ENCODE peak calls at places on chromosomes 7 and 10, in eight cellular contexts. T is mesothelial cell of epicardium, O is pancreas, A is natural killer cell, V is AG09309, R is astrocyte of the spinal cord, Q is OCI-LY7, M is WTC11. K is an unnamed sample.

GRCh38 chr7:84190016-84190705 is 4.4 kb downstream of the SEMA3A start:
- DNase-seq in M (no peak), R (peak), O (no peak), A (no peak), V (peak), Q (no peak), T (no peak), K (no peak)

GRCh38 chr7:4659551-4660286 is 22.4 kb upstream of the FOXK1 start:
- DNase-seq in R (no peak), Q (peak), M (peak), T (no peak), A (no peak), V (no peak), O (no peak), K (no peak)

GRCh38 chr7:74194686-74195085 is 15.1 kb upstream of the LAT2 start:
- DNase-seq in V (no peak), A (no peak), O (no peak), M (no peak), T (no peak), R (no peak), Q (no peak), K (no peak)

GRCh38 chr7:158186406-158186805 is 401.2 kb downstream of the PTPRN2 start:
- DNase-seq in T (no peak), O (no peak), M (no peak), Q (no peak), V (no peak), R (no peak), A (no peak), K (no peak)

GRCh38 chr7:124085168-124085567 is 52.3 kb upstream of the TMEM229A start:
- DNase-seq in A (no peak), R (peak), M (no peak), T (no peak), Q (no peak), O (peak), V (no peak), K (peak)

GRCh38 chr7:159192013-159192412 is 47.3 kb upstream of the VIPR2 start:
- DNase-seq in V (no peak), Q (no peak), R (no peak), T (no peak), M (no peak), O (no peak), A (no peak), K (no peak)

GRCh38 chr7:150953061-150953997 is 24.8 kb downstream of the KCNH2 start:
- DNase-seq in R (no peak), V (no peak), T (no peak), O (no peak), Q (no peak), M (no peak), A (no peak), K (no peak)

GRCh38 chr7:28071570-28071969 is 109.0 kb downstream of the JAZF1 start:
- DNase-seq in V (no peak), A (no peak), M (no peak), T (no peak), O (no peak), R (no peak), Q (no peak), K (no peak)

GRCh38 chr10:61939575-61940301 is 38.2 kb downstream of the ARID5B start:
- DNase-seq in R (peak), M (no peak), T (no peak), V (peak), Q (no peak), A (no peak), O (no peak), K (no peak)

GRCh38 chr7:140475747-140476333 is 3.5 kb downstream of the MKRN1 start:
- DNase-seq in T (no peak), A (no peak), M (no peak), Q (peak), R (peak), O (peak), V (peak), K (peak)

GRCh38 chr10:4316166-4316810 is 509.7 kb upstream of the AKR1E2 start:
- DNase-seq in V (peak), T (no peak), R (peak), Q (no peak), A (no peak), O (no peak), M (no peak), K (no peak)

GRCh38 chr10:81248846-81249245 is 626.1 kb upstream of the NRG3 start:
- DNase-seq in A (no peak), V (no peak), O (no peak), Q (no peak), M (no peak), R (peak), T (no peak), K (no peak)

GRCh38 chr10:317219-317868 is 182.1 kb downstream of the ZMYND11 start:
- DNase-seq in A (no peak), Q (peak), V (peak), T (no peak), O (no peak), M (no peak), R (peak), K (no peak)

GRCh38 chr7:141145630-141145982 is 71.7 kb downstream of the TMEM178B start:
- DNase-seq in Q (no peak), T (no peak), O (no peak), A (no peak), M (no peak), R (no peak), V (no peak), K (no peak)

GRCh38 chr7:43454936-43455518 is 127.9 kb upstream of the STK17A start:
- DNase-seq in V (no peak), M (no peak), O (no peak), A (no peak), Q (peak), R (peak), T (no peak), K (peak)

GRCh38 chr10:119663866-119664698 is 12.9 kb downstream of the BAG3 start:
- DNase-seq in O (no peak), T (no peak), V (no peak), R (no peak), Q (no peak), A (no peak), M (no peak), K (no peak)

GRCh38 chr10:101611096-101611495 is 23.0 kb downstream of the DPCD start:
- DNase-seq in R (no peak), M (no peak), V (no peak), A (no peak), O (no peak), Q (no peak), T (no peak), K (no peak)

GRCh38 chr7:17139081-17139480 is 159.4 kb upstream of the AHR start:
- DNase-seq in V (no peak), A (no peak), O (no peak), R (no peak), M (no peak), T (no peak), Q (no peak), K (peak)

GRCh38 chr7:116443101-116443523 is 56.4 kb upstream of the CAV2 start:
- DNase-seq in M (no peak), V (peak), O (no peak), R (peak), A (no peak), T (no peak), Q (no peak), K (peak)

GRCh38 chr7:24812313-24812945 is 55.2 kb upstream of the GSDME start:
- DNase-seq in T (peak), V (no peak), A (peak), Q (peak), R (peak), M (peak), O (peak), K (peak)

GRCh38 chr10:56240471-56240870 is 120.6 kb downstream of the ZWINT start:
- DNase-seq in O (no peak), R (no peak), T (no peak), V (no peak), Q (no peak), A (no peak), M (no peak), K (no peak)

GRCh38 chr7:5690931-5691461 is 90.5 kb downstream of the RNF216 start:
- DNase-seq in V (no peak), Q (no peak), R (peak), T (no peak), M (no peak), A (no peak), O (no peak), K (no peak)

GRCh38 chr7:38796636-38797501 is 112.1 kb downstream of the VPS41 start:
- DNase-seq in O (peak), A (peak), M (peak), R (peak), Q (peak), V (peak), T (peak), K (peak)

GRCh38 chr10:125027889-125028288 is 86.0 kb downstream of the ZRANB1 start:
- DNase-seq in A (no peak), M (no peak), R (no peak), O (no peak), V (no peak), T (no peak), Q (no peak), K (no peak)

GRCh38 chr7:117225536-117225935 is 97.3 kb downstream of the WNT2 start:
- DNase-seq in A (no peak), V (no peak), M (no peak), R (no peak), O (no peak), Q (no peak), T (no peak), K (no peak)

GRCh38 chr7:2260820-2261219 is 18.8 kb downstream of the NUDT1 start:
- DNase-seq in T (peak), V (no peak), M (no peak), R (no peak), A (no peak), Q (no peak), O (no peak), K (peak)

GRCh38 chr10:31940839-31941653 is 12.4 kb upstream of the ARHGAP12 start:
- DNase-seq in R (peak), O (no peak), A (no peak), T (no peak), Q (peak), V (peak), M (no peak), K (peak)

GRCh38 chr7:132569884-132570614 is 6.2 kb downstream of the PLXNA4 start:
- DNase-seq in V (no peak), M (no peak), R (no peak), A (no peak), Q (no peak), O (no peak), T (no peak), K (no peak)

DNA sequence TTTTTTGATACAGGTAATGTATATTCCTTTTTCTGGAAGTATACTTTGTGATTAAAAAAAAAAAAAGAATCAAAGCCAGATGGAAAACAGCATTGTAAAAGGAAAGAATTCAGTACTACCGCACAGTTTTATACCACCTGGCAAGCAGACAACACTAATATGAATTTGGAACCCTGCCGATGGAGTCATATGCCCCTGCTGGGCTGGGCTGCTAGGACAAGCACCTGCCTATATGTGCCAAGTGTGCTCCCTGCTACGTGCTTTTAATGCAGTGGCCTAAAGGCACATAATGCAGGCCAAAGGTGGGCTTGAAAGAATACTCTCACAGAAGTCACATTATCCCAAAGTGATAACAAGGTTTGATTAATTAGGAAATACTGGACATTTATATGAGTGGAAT is 29.8 kb upstream of the WAC start:
- DNase-seq in V (peak), T (no peak), O (peak), R (peak), M (no peak), Q (no peak), A (no peak), K (peak)
- TF ChIP-seq CTCF in V (no peak), T (no peak), O (no peak), R (no peak), M (no peak), Q (no peak), A (no peak), K (no peak)

GRCh38 chr10:16916496-16916895 is 99.3 kb upstream of the RSU1 start:
- DNase-seq in V (no peak), T (no peak), O (no peak), Q (no peak), R (no peak), M (no peak), A (no peak), K (no peak)
- TF ChIP-seq CTCF in V (no peak), T (peak), O (no peak), Q (no peak), R (no peak), M (no peak), A (no peak), K (no peak)

GRCh38 chr10:131621784-131622624 is 278.8 kb upstream of the PPP2R2D start:
- DNase-seq in O (no peak), V (no peak), Q (no peak), T (no peak), R (no peak), A (no peak), M (no peak), K (peak)
- TF ChIP-seq CTCF in O (no peak), V (no peak), Q (no peak), T (no peak), R (no peak), A (no peak), M (no peak), K (no peak)

GRCh38 chr10:116524736-116525135 is 21.0 kb upstream of the PNLIP start:
- DNase-seq in A (no peak), T (no peak), Q (no peak), O (no peak), M (no peak), R (no peak), V (no peak), K (no peak)

GRCh38 chr10:116526219-116526618 is 19.5 kb upstream of the PNLIP start:
- DNase-seq in A (no peak), R (no peak), O (no peak), M (no peak), Q (no peak), V (no peak), T (no peak), K (no peak)

GRCh38 chr10:116522803-116523381 is 22.8 kb upstream of the PNLIP start:
- DNase-seq in V (no peak), O (no peak), Q (no peak), M (no peak), T (no peak), R (no peak), A (no peak), K (no peak)

DNA sequence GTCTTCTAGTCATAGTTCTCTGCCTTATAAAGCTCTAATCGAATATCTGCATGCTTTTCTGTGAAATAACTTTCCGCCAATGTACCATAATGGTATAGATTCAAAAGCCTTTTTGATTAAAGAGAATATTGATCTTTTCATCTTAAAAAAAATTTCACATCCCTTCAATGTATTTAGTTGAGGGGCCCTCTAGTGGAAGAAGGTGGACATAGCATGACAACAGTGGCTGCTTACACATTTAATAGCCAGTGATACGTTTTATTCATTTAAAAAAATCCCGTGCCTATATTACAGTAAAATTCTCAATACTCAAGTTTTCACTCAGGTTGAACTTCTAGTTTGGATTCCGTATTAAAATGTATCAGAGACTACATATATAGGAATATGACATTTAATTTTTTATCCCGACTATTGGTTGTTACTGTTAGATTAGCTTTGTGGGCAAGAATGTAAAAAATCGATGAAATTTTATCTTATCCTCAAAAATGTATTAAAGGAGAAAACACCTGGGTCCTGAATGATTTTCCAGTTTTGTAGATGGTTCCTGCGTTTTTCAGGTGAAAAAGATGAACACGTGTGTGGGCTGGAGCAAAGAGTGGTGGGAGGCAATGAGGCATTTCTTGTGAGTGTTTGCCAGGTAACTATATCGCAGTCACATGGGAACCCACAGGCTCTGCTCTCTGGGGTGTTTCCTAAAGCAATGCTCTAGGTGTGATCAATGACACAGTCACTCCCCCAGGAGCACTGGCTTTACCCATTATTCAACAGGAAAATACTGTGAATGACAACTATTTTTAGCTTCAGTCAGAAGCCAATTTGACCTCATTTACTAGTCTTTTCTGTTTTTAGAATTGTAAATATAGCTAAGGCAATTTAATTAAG is 24.1 kb upstream of the PNLIP start:
- DNase-seq in O (peak), Q (peak), V (peak), R (peak), A (no peak), M (peak), T (peak), K (peak)
- TF ChIP-seq CTCF in O (peak), Q (peak), V (peak), R (peak), A (peak), M (peak), T (peak), K (no peak)

GRCh38 chr10:118107541-118107940 is 60.8 kb upstream of the RAB11FIP2 start:
- DNase-seq in T (no peak), V (no peak), Q (no peak), R (no peak), M (no peak), A (no peak), O (no peak), K (no peak)

GRCh38 chr10:118102116-118102515 is 55.4 kb upstream of the RAB11FIP2 start:
- DNase-seq in A (no peak), T (no peak), R (no peak), Q (no peak), O (no peak), V (no peak), M (no peak), K (no peak)

GRCh38 chr10:118107040-118107439 is 60.3 kb upstream of the RAB11FIP2 start:
- DNase-seq in A (no peak), T (no peak), R (no peak), Q (no peak), O (no peak), V (no peak), M (no peak), K (no peak)

GRCh38 chr10:118108194-118109026 is 61.7 kb upstream of the RAB11FIP2 start:
- DNase-seq in O (no peak), R (peak), T (no peak), Q (no peak), V (no peak), A (no peak), M (no peak), K (no peak)

DNA sequence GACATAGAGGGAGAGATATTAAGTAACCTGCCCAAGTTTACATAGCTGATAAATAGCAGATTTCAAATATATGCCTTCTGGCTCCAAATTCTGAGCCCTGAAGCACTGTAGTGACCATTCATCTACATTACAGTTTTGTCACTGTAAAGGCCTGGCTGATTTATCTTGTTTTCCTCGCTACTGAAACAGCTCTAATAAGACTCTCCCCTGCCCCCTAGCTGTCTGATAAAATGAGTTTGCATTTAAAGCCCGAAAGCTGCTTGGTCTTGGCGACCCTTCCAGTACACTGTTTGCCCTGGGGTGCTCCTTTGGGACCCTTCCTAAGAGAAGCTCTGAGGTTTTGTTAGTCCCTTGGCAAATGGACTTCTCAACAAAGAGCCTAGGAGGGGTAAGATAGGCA is 59.7 kb upstream of the RAB11FIP2 start:
- DNase-seq in M (peak), T (no peak), R (peak), V (no peak), O (peak), A (no peak), Q (peak), K (peak)
- TF ChIP-seq CTCF in M (peak), T (peak), R (peak), V (peak), O (no peak), A (no peak), Q (peak), K (no peak)